ENCODE peak calls at places on chromosomes 1 and 21, in six cellular contexts. Q, L, J, X, B and O are unnamed samples.
A peak's percentile ranks its signal among the peaks of the same experiment; 100 is the strongest.

GRCh38 chr1:77322061-77322900 is 40.5 kb downstream of the AK5 start:
- DNase-seq in J (no peak), Q (peak; percentile 91), L (no peak), X (peak; percentile 49), B (peak; percentile 26), O (peak; percentile 45)

GRCh38 chr1:233289676-233290075 is 5.8 kb downstream of the PCNX2 start:
- DNase-seq in B (no peak), J (no peak), Q (no peak), L (no peak), X (no peak), O (no peak)

GRCh38 chr1:43382027-43382771 is 7.4 kb downstream of the MED8 start:
- DNase-seq in B (no peak), X (no peak), J (no peak), Q (no peak), L (no peak), O (no peak)

GRCh38 chr1:184791199-184791935 is 36.7 kb upstream of the EDEM3 start:
- DNase-seq in J (no peak), X (no peak), L (no peak), Q (peak; percentile 77), B (no peak), O (no peak)

GRCh38 chr1:204941415-204942338 is 71.0 kb downstream of the NFASC start:
- DNase-seq in X (peak; percentile 52), Q (peak; percentile 31), L (no peak), J (peak; percentile 83), B (peak; percentile 77), O (peak; percentile 42)

GRCh38 chr21:36769051-36769867 is 70.3 kb downstream of the SIM2 start:
- DNase-seq in L (no peak), B (no peak), X (no peak), J (no peak), Q (peak; percentile 61), O (no peak)

GRCh38 chr1:248850124-248850523 is 8.8 kb downstream of the ZNF692 start:
- DNase-seq in Q (no peak), L (no peak), B (no peak), J (no peak), X (no peak), O (no peak)

GRCh38 chr1:220151454-220151853 is 57.5 kb downstream of the IARS2 start:
- DNase-seq in L (no peak), J (no peak), X (no peak), Q (peak; percentile 15), B (no peak), O (no peak)

GRCh38 chr1:212465311-212465710 is 32.6 kb downstream of the NENF start:
- DNase-seq in L (no peak), B (no peak), J (no peak), Q (no peak), X (no peak), O (no peak)

GRCh38 chr1:1074631-1075147 is 583 bp upstream of the RNF223 start:
- DNase-seq in B (no peak), Q (no peak), L (no peak), J (no peak), X (no peak), O (no peak)

GRCh38 chr1:55055084-55055882 is 15.9 kb downstream of the PCSK9 start:
- DNase-seq in B (no peak), J (no peak), L (no peak), X (no peak), Q (no peak), O (no peak)

GRCh38 chr1:66957938-66958337 is 33.1 kb downstream of the MIER1 start:
- DNase-seq in B (no peak), X (no peak), Q (no peak), J (no peak), L (no peak), O (no peak)

GRCh38 chr1:152034654-152035405 is 2.0 kb downstream of the S100A11 start:
- DNase-seq in X (peak; percentile 80), Q (peak; percentile 59), L (peak; percentile 57), J (peak; percentile 79), B (peak; percentile 74), O (peak; percentile 61)

GRCh38 chr21:32298658-32299081 is at the start of gene MRAP:
- DNase-seq in Q (no peak), L (no peak), J (no peak), B (peak; percentile 11), X (no peak), O (no peak)

GRCh38 chr1:181088079-181089016 is at the start of gene IER5:
- DNase-seq in Q (peak; percentile 95), X (peak; percentile 86), B (peak; percentile 98), J (peak; percentile 97), L (peak; percentile 83), O (peak; percentile 89)

GRCh38 chr1:175197536-175197935 is 5.0 kb upstream of the KIAA0040 start:
- DNase-seq in L (no peak), J (no peak), Q (no peak), X (no peak), B (no peak), O (no peak)

GRCh38 chr21:36859744-36860501 is 106.5 kb downstream of the HLCS start:
- DNase-seq in Q (peak; percentile 29), X (peak; percentile 63), B (peak; percentile 97), J (peak; percentile 86), L (no peak), O (peak; percentile 81)

GRCh38 chr1:2438641-2439040 is 26.3 kb upstream of the PEX10 start:
- DNase-seq in Q (no peak), L (no peak), J (no peak), B (no peak), X (no peak), O (no peak)

GRCh38 chr1:185441608-185442007 is 124.6 kb upstream of the IVNS1ABP start:
- DNase-seq in B (no peak), X (peak; percentile 21), J (no peak), L (no peak), Q (peak; percentile 74), O (peak; percentile 38)

GRCh38 chr1:109907190-109907774 is 3.4 kb upstream of the CSF1 start:
- DNase-seq in J (no peak), B (no peak), L (no peak), X (no peak), Q (no peak), O (no peak)

GRCh38 chr21:17736072-17736471 is 83.1 kb downstream of the C21orf91 start:
- DNase-seq in Q (no peak), X (no peak), J (no peak), B (no peak), L (no peak), O (no peak)

GRCh38 chr1:32988665-32989064 is 24.1 kb upstream of the RNF19B start:
- DNase-seq in Q (peak; percentile 94), L (no peak), X (no peak), J (no peak), B (no peak), O (no peak)

GRCh38 chr1:84774674-84775548 is 84.7 kb upstream of the SSX2IP start:
- DNase-seq in X (no peak), Q (no peak), J (no peak), L (no peak), B (no peak), O (no peak)

GRCh38 chr1:63951076-63951946 is 177.5 kb downstream of the ROR1 start:
- DNase-seq in X (no peak), B (no peak), Q (peak; percentile 13), L (no peak), J (no peak), O (no peak)

GRCh38 chr21:38798481-38798882 is 7.2 kb upstream of the ETS2 start:
- DNase-seq in J (peak; percentile 52), X (peak; percentile 69), L (no peak), Q (no peak), B (peak; percentile 81), O (no peak)

GRCh38 chr1:21703318-21703963 is 34.3 kb upstream of the RAP1GAP start:
- DNase-seq in L (no peak), Q (peak; percentile 88), B (peak; percentile 59), X (peak; percentile 18), J (peak; percentile 49), O (peak; percentile 39)

GRCh38 chr1:164601399-164602141 is 42.6 kb downstream of the PBX1 start:
- DNase-seq in Q (no peak), X (no peak), J (no peak), B (no peak), L (no peak), O (no peak)

GRCh38 chr1:13725714-13726175 is 25.8 kb downstream of the PRDM2 start:
- DNase-seq in L (no peak), X (peak; percentile 15), Q (peak; percentile 25), B (peak; percentile 20), J (peak; percentile 49), O (peak; percentile 20)

GRCh38 chr1:176954242-176954641 is 210.3 kb downstream of the ASTN1 start:
- DNase-seq in Q (no peak), B (peak; percentile 19), X (no peak), L (no peak), J (peak; percentile 28), O (no peak)

GRCh38 chr1:217660353-217661062 is 29.4 kb downstream of the SPATA17 start:
- DNase-seq in X (peak; percentile 71), L (no peak), J (peak; percentile 18), B (no peak), Q (peak; percentile 90), O (peak; percentile 8)
- TF ChIP-seq BHLHE40 in X (no peak), L (no peak), J (no peak), B (no peak), Q (peak; percentile 51), O (no peak)

GRCh38 chr1:28507247-28507645 is 1.4 kb downstream of the RCC1 start:
- DNase-seq in L (no peak), X (no peak), Q (no peak), J (no peak), B (no peak), O (no peak)
- TF ChIP-seq BHLHE40 in L (no peak), X (no peak), Q (no peak), J (no peak), B (no peak), O (no peak)

DNA sequence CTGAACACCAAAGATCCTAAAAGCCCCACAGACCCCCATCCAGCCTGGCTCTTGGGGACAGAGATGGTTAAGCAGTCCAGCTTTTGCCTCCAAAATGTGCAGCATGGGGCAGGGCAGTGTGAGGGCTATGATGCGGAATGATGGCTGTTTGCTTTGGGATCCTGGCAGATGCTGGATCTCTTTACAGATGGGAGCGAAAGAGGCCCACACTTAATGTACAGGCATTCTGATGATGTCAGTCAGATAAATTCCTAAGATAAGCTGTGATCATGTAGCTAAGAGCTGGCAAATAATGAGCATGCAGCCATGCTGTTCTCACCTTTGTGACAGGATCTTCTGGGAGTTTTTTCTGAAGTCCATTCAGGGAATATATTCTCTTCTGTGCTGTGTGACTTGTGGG is 17.6 kb upstream of the KCNQ4 start:
- DNase-seq in Q (peak; percentile 31), X (no peak), L (no peak), B (no peak), J (no peak), O (no peak)
- TF ChIP-seq BHLHE40 in Q (no peak), X (no peak), L (no peak), B (no peak), J (no peak), O (no peak)

GRCh38 chr1:156750932-156751723 is at the start of gene HDGF:
- DNase-seq in L (no peak), X (no peak), Q (no peak), J (peak; percentile 48), B (peak; percentile 64), O (no peak)

GRCh38 chr1:156749429-156750118 is 1.9 kb downstream of the HDGF start:
- DNase-seq in Q (no peak), X (no peak), L (no peak), B (no peak), J (no peak), O (peak; percentile 41)

GRCh38 chr1:156751724-156752481 is 428 bp upstream of the HDGF start:
- DNase-seq in Q (peak; percentile 95), X (peak; percentile 83), B (peak; percentile 92), L (peak; percentile 82), J (peak; percentile 93), O (peak; percentile 90)

GRCh38 chr1:156748670-156749428 is 2.6 kb downstream of the HDGF start:
- DNase-seq in J (no peak), X (no peak), L (no peak), Q (peak; percentile 63), B (no peak), O (peak; percentile 50)

GRCh38 chr1:156750191-156750931 is 1.1 kb downstream of the HDGF start:
- DNase-seq in Q (no peak), X (no peak), L (no peak), B (peak; percentile 45), J (no peak), O (no peak)
- TF ChIP-seq BHLHE40 in Q (no peak), X (no peak), L (no peak), B (no peak), J (no peak), O (no peak)